ENCODE peak calls at places on chromosomes 1 and 21, in five cellular contexts. One of them, this sample, is unnamed.

GRCh38 chr21:45479691-45480675 is 62.3 kb downstream of the SLC19A1 start:
- DNase-seq in CD8-positive, alpha-beta T cell: peak
- DNase-seq in neural progenitor cell: no peak
- DNase-seq in fibroblast of lung: no peak
- DNase-seq in heart right ventricle: no peak
- DNase-seq in this sample: no peak

GRCh38 chr1:209485167-209485566 is 98.3 kb upstream of the CAMK1G start:
- DNase-seq in CD8-positive, alpha-beta T cell: no peak
- DNase-seq in neural progenitor cell: no peak
- DNase-seq in fibroblast of lung: peak
- DNase-seq in heart right ventricle: peak
- DNase-seq in this sample: no peak

GRCh38 chr1:12088607-12089006 is 25.5 kb downstream of the TNFRSF8 start:
- DNase-seq in CD8-positive, alpha-beta T cell: peak
- DNase-seq in neural progenitor cell: no peak
- DNase-seq in fibroblast of lung: no peak
- DNase-seq in heart right ventricle: no peak
- DNase-seq in this sample: no peak

GRCh38 chr1:152902676-152903075 is 5.7 kb upstream of the IVL start:
- DNase-seq in CD8-positive, alpha-beta T cell: no peak
- DNase-seq in neural progenitor cell: no peak
- DNase-seq in fibroblast of lung: no peak
- DNase-seq in heart right ventricle: no peak
- DNase-seq in this sample: no peak

GRCh38 chr1:102896286-102896685 is 212.0 kb downstream of the COL11A1 start:
- DNase-seq in CD8-positive, alpha-beta T cell: no peak
- DNase-seq in neural progenitor cell: no peak
- DNase-seq in fibroblast of lung: no peak
- DNase-seq in heart right ventricle: no peak
- DNase-seq in this sample: no peak

GRCh38 chr1:27876341-27877114 is 4.2 kb downstream of the THEMIS2 start:
- DNase-seq in CD8-positive, alpha-beta T cell: no peak
- DNase-seq in neural progenitor cell: no peak
- DNase-seq in fibroblast of lung: no peak
- DNase-seq in heart right ventricle: no peak
- DNase-seq in this sample: no peak

GRCh38 chr1:195071461-195071860 is 1536.8 kb downstream of the KCNT2 start:
- DNase-seq in CD8-positive, alpha-beta T cell: no peak
- DNase-seq in neural progenitor cell: no peak
- DNase-seq in fibroblast of lung: no peak
- DNase-seq in heart right ventricle: no peak
- DNase-seq in this sample: no peak

GRCh38 chr1:174075245-174075692 is 53.1 kb upstream of the RC3H1 start:
- DNase-seq in CD8-positive, alpha-beta T cell: no peak
- DNase-seq in neural progenitor cell: no peak
- DNase-seq in fibroblast of lung: no peak
- DNase-seq in heart right ventricle: no peak
- DNase-seq in this sample: no peak

GRCh38 chr1:22952694-22953391 is 19.8 kb downstream of the LACTBL1 start:
- DNase-seq in CD8-positive, alpha-beta T cell: no peak
- DNase-seq in neural progenitor cell: no peak
- DNase-seq in fibroblast of lung: no peak
- DNase-seq in heart right ventricle: no peak
- DNase-seq in this sample: no peak

GRCh38 chr1:233304489-233305102 is 9.1 kb upstream of the PCNX2 start:
- DNase-seq in CD8-positive, alpha-beta T cell: no peak
- DNase-seq in neural progenitor cell: peak
- DNase-seq in fibroblast of lung: peak
- DNase-seq in heart right ventricle: no peak
- DNase-seq in this sample: no peak

GRCh38 chr1:237884237-237884636 is 6.5 kb downstream of the ZP4 start:
- DNase-seq in CD8-positive, alpha-beta T cell: no peak
- DNase-seq in neural progenitor cell: no peak
- DNase-seq in fibroblast of lung: no peak
- DNase-seq in heart right ventricle: no peak
- DNase-seq in this sample: no peak

GRCh38 chr1:22520871-22521270 is 42.4 kb upstream of the EPHA8 start:
- DNase-seq in CD8-positive, alpha-beta T cell: no peak
- DNase-seq in neural progenitor cell: no peak
- DNase-seq in fibroblast of lung: no peak
- DNase-seq in heart right ventricle: no peak
- DNase-seq in this sample: no peak

GRCh38 chr1:15797614-15798390 is 9.6 kb downstream of the UQCRHL start:
- DNase-seq in CD8-positive, alpha-beta T cell: no peak
- DNase-seq in neural progenitor cell: no peak
- DNase-seq in fibroblast of lung: peak
- DNase-seq in heart right ventricle: no peak
- DNase-seq in this sample: no peak

GRCh38 chr1:232880354-232880753 is 70.1 kb upstream of the NTPCR start:
- DNase-seq in CD8-positive, alpha-beta T cell: no peak
- DNase-seq in neural progenitor cell: peak
- DNase-seq in fibroblast of lung: no peak
- DNase-seq in heart right ventricle: no peak
- DNase-seq in this sample: peak

GRCh38 chr21:46109251-46110221 is 11.6 kb downstream of the COL6A2 start:
- DNase-seq in CD8-positive, alpha-beta T cell: no peak
- DNase-seq in neural progenitor cell: no peak
- DNase-seq in fibroblast of lung: no peak
- DNase-seq in heart right ventricle: peak
- DNase-seq in this sample: no peak

GRCh38 chr1:205709059-205709398 is 28.7 kb upstream of the SLC45A3 start:
- DNase-seq in CD8-positive, alpha-beta T cell: no peak
- DNase-seq in neural progenitor cell: no peak
- DNase-seq in fibroblast of lung: peak
- DNase-seq in heart right ventricle: no peak
- DNase-seq in this sample: no peak

GRCh38 chr1:10107985-10108663 is 75.4 kb downstream of the UBE4B start:
- DNase-seq in CD8-positive, alpha-beta T cell: no peak
- DNase-seq in neural progenitor cell: no peak
- DNase-seq in fibroblast of lung: peak
- DNase-seq in heart right ventricle: no peak
- DNase-seq in this sample: no peak

GRCh38 chr1:230171337-230172015 is 104.4 kb downstream of the GALNT2 start:
- DNase-seq in CD8-positive, alpha-beta T cell: no peak
- DNase-seq in neural progenitor cell: no peak
- DNase-seq in fibroblast of lung: peak
- DNase-seq in heart right ventricle: no peak
- DNase-seq in this sample: no peak

GRCh38 chr1:2558030-2558400 is 1.8 kb downstream of the TNFRSF14 start:
- DNase-seq in CD8-positive, alpha-beta T cell: no peak
- DNase-seq in neural progenitor cell: no peak
- DNase-seq in fibroblast of lung: no peak
- DNase-seq in heart right ventricle: no peak
- DNase-seq in this sample: no peak
- H3K27ac ChIP-seq in CD8-positive, alpha-beta T cell: no peak
- H3K27ac ChIP-seq in neural progenitor cell: no peak
- H3K27ac ChIP-seq in fibroblast of lung: no peak
- H3K27ac ChIP-seq in heart right ventricle: peak
- H3K27ac ChIP-seq in this sample: no peak

GRCh38 chr1:31689821-31690220 is 14.0 kb downstream of the COL16A1 start:
- DNase-seq in CD8-positive, alpha-beta T cell: no peak
- DNase-seq in neural progenitor cell: no peak
- DNase-seq in fibroblast of lung: peak
- DNase-seq in heart right ventricle: no peak
- DNase-seq in this sample: no peak

GRCh38 chr1:31688233-31688918 is 15.4 kb downstream of the COL16A1 start:
- DNase-seq in CD8-positive, alpha-beta T cell: no peak
- DNase-seq in neural progenitor cell: no peak
- DNase-seq in fibroblast of lung: no peak
- DNase-seq in heart right ventricle: no peak
- DNase-seq in this sample: no peak

GRCh38 chr1:31687601-31688000 is 16.2 kb downstream of the COL16A1 start:
- DNase-seq in CD8-positive, alpha-beta T cell: no peak
- DNase-seq in neural progenitor cell: no peak
- DNase-seq in fibroblast of lung: no peak
- DNase-seq in heart right ventricle: no peak
- DNase-seq in this sample: no peak

GRCh38 chr1:31690921-31691320 is 12.9 kb downstream of the COL16A1 start:
- DNase-seq in CD8-positive, alpha-beta T cell: no peak
- DNase-seq in neural progenitor cell: no peak
- DNase-seq in fibroblast of lung: no peak
- DNase-seq in heart right ventricle: no peak
- DNase-seq in this sample: no peak

GRCh38 chr1:31689394-31689793 is 14.4 kb downstream of the COL16A1 start:
- DNase-seq in CD8-positive, alpha-beta T cell: no peak
- DNase-seq in neural progenitor cell: peak
- DNase-seq in fibroblast of lung: no peak
- DNase-seq in heart right ventricle: no peak
- DNase-seq in this sample: no peak
- H3K27ac ChIP-seq in CD8-positive, alpha-beta T cell: no peak
- H3K27ac ChIP-seq in neural progenitor cell: no peak
- H3K27ac ChIP-seq in fibroblast of lung: peak
- H3K27ac ChIP-seq in heart right ventricle: no peak
- H3K27ac ChIP-seq in this sample: no peak

GRCh38 chr1:93556291-93556690 is 108.4 kb downstream of the FNBP1L start:
- DNase-seq in CD8-positive, alpha-beta T cell: no peak
- DNase-seq in neural progenitor cell: no peak
- DNase-seq in fibroblast of lung: no peak
- DNase-seq in heart right ventricle: no peak
- DNase-seq in this sample: no peak
- H3K27ac ChIP-seq in CD8-positive, alpha-beta T cell: no peak
- H3K27ac ChIP-seq in neural progenitor cell: no peak
- H3K27ac ChIP-seq in fibroblast of lung: no peak
- H3K27ac ChIP-seq in heart right ventricle: peak
- H3K27ac ChIP-seq in this sample: no peak

DNA sequence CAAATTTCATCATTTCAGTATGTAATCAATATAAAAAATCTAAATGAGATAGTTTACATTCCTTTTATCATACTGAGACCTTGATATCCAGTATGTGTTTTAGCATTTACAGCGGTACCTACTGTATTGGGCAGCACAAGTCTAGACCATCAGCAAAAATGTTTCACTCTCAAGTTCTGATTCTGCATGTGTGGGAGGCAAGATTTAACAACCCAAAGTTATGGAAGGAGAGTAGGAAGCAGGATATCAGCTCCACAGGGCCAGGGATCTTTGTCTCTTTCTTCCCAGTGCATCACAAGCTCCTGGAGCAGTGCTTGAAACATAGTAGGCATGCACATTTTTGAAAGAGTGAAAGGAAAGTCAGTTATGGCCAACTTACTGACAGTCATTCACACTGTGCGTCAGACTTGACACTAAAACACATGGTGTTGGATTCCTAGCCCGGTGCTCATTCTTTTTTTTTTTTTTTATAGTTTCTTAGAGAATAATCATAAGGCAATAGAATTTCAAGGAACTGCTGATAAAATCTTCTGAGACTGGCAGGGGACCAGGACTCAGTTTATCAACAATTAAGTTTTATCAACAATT is 6.1 kb downstream of the TENT5C start:
- DNase-seq in CD8-positive, alpha-beta T cell: no peak
- DNase-seq in neural progenitor cell: no peak
- DNase-seq in fibroblast of lung: peak
- DNase-seq in heart right ventricle: no peak
- DNase-seq in this sample: no peak
- H3K27ac ChIP-seq in CD8-positive, alpha-beta T cell: no peak
- H3K27ac ChIP-seq in neural progenitor cell: no peak
- H3K27ac ChIP-seq in fibroblast of lung: no peak
- H3K27ac ChIP-seq in heart right ventricle: no peak
- H3K27ac ChIP-seq in this sample: no peak

DNA sequence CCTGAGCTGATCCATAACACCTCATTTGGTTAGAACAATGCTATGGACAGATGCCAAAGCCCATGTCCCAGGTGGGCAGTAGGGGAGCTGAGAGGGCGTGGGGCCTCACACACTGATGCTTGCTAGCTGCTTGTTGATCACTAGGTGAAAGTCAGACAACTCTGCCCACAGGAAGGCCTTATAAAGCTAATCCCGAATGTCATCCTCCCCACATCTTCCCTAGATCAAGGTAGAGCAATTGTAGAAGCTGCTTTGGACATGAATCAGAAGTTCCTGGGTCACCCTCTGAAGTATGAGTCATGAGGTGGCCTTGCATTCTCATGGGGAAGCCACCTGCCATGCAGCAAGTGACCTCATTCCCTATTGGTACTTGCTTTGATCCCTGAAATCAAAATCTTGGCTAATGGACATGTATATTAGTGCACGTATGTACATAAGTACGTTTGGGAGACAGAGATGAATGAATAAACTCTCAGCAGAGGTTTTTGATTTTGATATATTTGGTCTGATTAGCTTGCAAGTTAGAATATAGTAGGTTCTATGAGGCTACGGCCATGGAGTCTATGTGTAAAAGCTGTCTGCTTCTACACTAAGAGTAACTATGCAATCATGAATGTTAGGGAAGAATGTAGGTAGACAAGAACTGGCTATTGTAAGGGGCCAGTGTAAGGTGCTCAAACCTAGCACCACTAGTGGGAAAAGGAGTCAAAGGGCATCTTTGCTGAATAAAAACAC is 52.7 kb downstream of the ABCA4 start:
- DNase-seq in CD8-positive, alpha-beta T cell: no peak
- DNase-seq in neural progenitor cell: no peak
- DNase-seq in fibroblast of lung: peak
- DNase-seq in heart right ventricle: no peak
- DNase-seq in this sample: no peak
- H3K27ac ChIP-seq in CD8-positive, alpha-beta T cell: no peak
- H3K27ac ChIP-seq in neural progenitor cell: no peak
- H3K27ac ChIP-seq in fibroblast of lung: peak
- H3K27ac ChIP-seq in heart right ventricle: peak
- H3K27ac ChIP-seq in this sample: peak

This sample was measured in caudate nucleus.